ENCODE peak calls at places on chromosomes 4 and X, in four cellular contexts. One of them, this sample, is unnamed.

GRCh38 chr4:151712777-151713176 is 48.0 kb downstream of the GATB start:
- DNase-seq in ovary: no peak
- DNase-seq in fibroblast of lung: no peak
- DNase-seq in tibial artery: no peak
- DNase-seq in this sample: no peak

GRCh38 chrX:114344756-114345155 is 239.1 kb upstream of the HTR2C start:
- DNase-seq in ovary: no peak
- DNase-seq in fibroblast of lung: peak; percentile 50
- DNase-seq in tibial artery: no peak
- DNase-seq in this sample: peak; percentile 63

GRCh38 chr4:118177121-118177520 is 142.8 kb downstream of the NDST3 start:
- DNase-seq in ovary: no peak
- DNase-seq in fibroblast of lung: no peak
- DNase-seq in tibial artery: no peak
- DNase-seq in this sample: peak; percentile 35

GRCh38 chr4:161419822-161420221 is 744.0 kb downstream of the FSTL5 start:
- DNase-seq in ovary: no peak
- DNase-seq in fibroblast of lung: no peak
- DNase-seq in tibial artery: no peak
- DNase-seq in this sample: no peak

GRCh38 chr4:45477311-45477733 is 646.5 kb downstream of the GABRG1 start:
- DNase-seq in ovary: no peak
- DNase-seq in fibroblast of lung: no peak
- DNase-seq in tibial artery: no peak
- DNase-seq in this sample: no peak

GRCh38 chr4:149574973-149575372 is 240.7 kb downstream of the IQCM start:
- DNase-seq in ovary: no peak
- DNase-seq in fibroblast of lung: no peak
- DNase-seq in tibial artery: no peak
- DNase-seq in this sample: no peak

GRCh38 chr4:3145251-3145908 is 70.9 kb downstream of the HTT start:
- DNase-seq in ovary: no peak
- DNase-seq in fibroblast of lung: peak; percentile 60
- DNase-seq in tibial artery: no peak
- DNase-seq in this sample: peak; percentile 53

GRCh38 chr4:3388461-3389185 is 53.1 kb upstream of the HGFAC start:
- DNase-seq in ovary: peak; percentile 37
- DNase-seq in fibroblast of lung: peak; percentile 60
- DNase-seq in tibial artery: peak; percentile 81
- DNase-seq in this sample: peak; percentile 77

GRCh38 chr4:88989990-88990389 is 67.0 kb downstream of the FAM13A start:
- DNase-seq in ovary: no peak
- DNase-seq in fibroblast of lung: no peak
- DNase-seq in tibial artery: no peak
- DNase-seq in this sample: no peak

GRCh38 chr4:161486454-161486853 is 677.3 kb downstream of the FSTL5 start:
- DNase-seq in ovary: no peak
- DNase-seq in fibroblast of lung: no peak
- DNase-seq in tibial artery: no peak
- DNase-seq in this sample: no peak

GRCh38 chrX:121160987-121161386 is 113.6 kb downstream of the GLUD2 start:
- DNase-seq in ovary: no peak
- DNase-seq in fibroblast of lung: no peak
- DNase-seq in tibial artery: no peak
- DNase-seq in this sample: peak; percentile 65

GRCh38 chrX:24487576-24487975 is 22.5 kb downstream of the PDK3 start:
- DNase-seq in ovary: no peak
- DNase-seq in fibroblast of lung: no peak
- DNase-seq in tibial artery: no peak
- DNase-seq in this sample: no peak

GRCh38 chrX:8201896-8202331 is 30.8 kb upstream of the VCX2 start:
- DNase-seq in ovary: no peak
- DNase-seq in fibroblast of lung: peak; percentile 3
- DNase-seq in tibial artery: no peak
- DNase-seq in this sample: no peak

GRCh38 chr4:73573794-73574528 is 46.3 kb downstream of the RASSF6 start:
- DNase-seq in ovary: peak; percentile 66
- DNase-seq in fibroblast of lung: peak; percentile 93
- DNase-seq in tibial artery: no peak
- DNase-seq in this sample: peak; percentile 87

GRCh38 chr4:509374-509676 is 10.3 kb downstream of the PIGG start:
- DNase-seq in ovary: no peak
- DNase-seq in fibroblast of lung: no peak
- DNase-seq in tibial artery: no peak
- DNase-seq in this sample: no peak

GRCh38 chrX:150573702-150574101 is 5.3 kb downstream of the MTM1 start:
- DNase-seq in ovary: no peak
- DNase-seq in fibroblast of lung: no peak
- DNase-seq in tibial artery: no peak
- DNase-seq in this sample: no peak

GRCh38 chr4:148454835-148455234 is 12.6 kb upstream of the NR3C2 start:
- DNase-seq in ovary: no peak
- DNase-seq in fibroblast of lung: no peak
- DNase-seq in tibial artery: no peak
- DNase-seq in this sample: peak; percentile 43

GRCh38 chrX:139596068-139596467 is 65.5 kb downstream of the F9 start:
- DNase-seq in ovary: no peak
- DNase-seq in fibroblast of lung: no peak
- DNase-seq in tibial artery: no peak
- DNase-seq in this sample: no peak

GRCh38 chr4:153291562-153291961 is 52.9 kb upstream of the MND1 start:
- DNase-seq in ovary: no peak
- DNase-seq in fibroblast of lung: no peak
- DNase-seq in tibial artery: no peak
- DNase-seq in this sample: no peak

GRCh38 chrX:39705299-39705698 is 392.5 kb downstream of the BCOR start:
- DNase-seq in ovary: peak; percentile 84
- DNase-seq in fibroblast of lung: peak; percentile 87
- DNase-seq in tibial artery: peak; percentile 90
- DNase-seq in this sample: peak; percentile 91

GRCh38 chrX:2708601-2709200 is 17.6 kb downstream of the CD99 start:
- DNase-seq in ovary: no peak
- DNase-seq in fibroblast of lung: no peak
- DNase-seq in tibial artery: no peak
- DNase-seq in this sample: no peak

GRCh38 chr4:75432683-75433082 is 81.5 kb downstream of the RCHY1 start:
- DNase-seq in ovary: no peak
- DNase-seq in fibroblast of lung: no peak
- DNase-seq in tibial artery: no peak
- DNase-seq in this sample: peak; percentile 28

GRCh38 chr4:11821774-11822430 is 393.2 kb upstream of the HS3ST1 start:
- DNase-seq in ovary: no peak
- DNase-seq in fibroblast of lung: no peak
- DNase-seq in tibial artery: no peak
- DNase-seq in this sample: no peak

GRCh38 chr4:178174756-178175155 is 732.5 kb upstream of the AGA start:
- DNase-seq in ovary: no peak
- DNase-seq in fibroblast of lung: no peak
- DNase-seq in tibial artery: no peak
- DNase-seq in this sample: no peak

GRCh38 chrX:34956915-34957314 is 14.3 kb downstream of the FAM47B start:
- DNase-seq in ovary: no peak
- DNase-seq in fibroblast of lung: peak; percentile 42
- DNase-seq in tibial artery: no peak
- DNase-seq in this sample: peak; percentile 48

GRCh38 chrX:15501506-15501905 is 899 bp downstream of the BMX start:
- DNase-seq in ovary: no peak
- DNase-seq in fibroblast of lung: no peak
- DNase-seq in tibial artery: no peak
- DNase-seq in this sample: no peak

GRCh38 chr4:25949166-25949748 is 35.2 kb downstream of the SMIM20 start:
- DNase-seq in ovary: no peak
- DNase-seq in fibroblast of lung: peak; percentile 16
- DNase-seq in tibial artery: no peak
- DNase-seq in this sample: no peak

GRCh38 chrX:20269848-20270556 is 3.3 kb upstream of the RPS6KA3 start:
- DNase-seq in ovary: no peak
- DNase-seq in fibroblast of lung: no peak
- DNase-seq in tibial artery: no peak
- DNase-seq in this sample: no peak

GRCh38 chr4:152937535-152938236 is 1.6 kb downstream of the FHDC1 start:
- DNase-seq in ovary: peak; percentile 29
- DNase-seq in fibroblast of lung: peak; percentile 33
- DNase-seq in tibial artery: no peak
- DNase-seq in this sample: peak; percentile 40

GRCh38 chr4:66000500-66001117 is 330.3 kb upstream of the EPHA5 start:
- DNase-seq in ovary: no peak
- DNase-seq in fibroblast of lung: no peak
- DNase-seq in tibial artery: no peak
- DNase-seq in this sample: peak; percentile 38

GRCh38 chr4:118783887-118784286 is 52.0 kb downstream of the SEC24D start:
- DNase-seq in ovary: no peak
- DNase-seq in fibroblast of lung: peak; percentile 51
- DNase-seq in tibial artery: no peak
- DNase-seq in this sample: peak; percentile 82

GRCh38 chr4:97457253-97457652 is 686.0 kb downstream of the STPG2 start:
- DNase-seq in ovary: no peak
- DNase-seq in fibroblast of lung: no peak
- DNase-seq in tibial artery: no peak
- DNase-seq in this sample: no peak

GRCh38 chr4:37995299-37995821 is 35.2 kb downstream of the PTTG2 start:
- DNase-seq in ovary: no peak
- DNase-seq in fibroblast of lung: no peak
- DNase-seq in tibial artery: no peak
- DNase-seq in this sample: no peak

GRCh38 chr4:158313566-158313965 is 103.3 kb downstream of the TMEM144 start:
- DNase-seq in ovary: no peak
- DNase-seq in fibroblast of lung: no peak
- DNase-seq in tibial artery: no peak
- DNase-seq in this sample: peak; percentile 75

GRCh38 chr4:158314756-158315487 is 104.6 kb downstream of the TMEM144 start:
- DNase-seq in ovary: no peak
- DNase-seq in fibroblast of lung: peak; percentile 99
- DNase-seq in tibial artery: no peak
- DNase-seq in this sample: peak; percentile 98

GRCh38 chr4:158315706-158316105 is 105.4 kb downstream of the TMEM144 start:
- DNase-seq in ovary: no peak
- DNase-seq in fibroblast of lung: peak; percentile 85
- DNase-seq in tibial artery: no peak
- DNase-seq in this sample: peak; percentile 89

GRCh38 chr4:158319880-158320279 is 109.6 kb downstream of the TMEM144 start:
- DNase-seq in ovary: no peak
- DNase-seq in fibroblast of lung: no peak
- DNase-seq in tibial artery: no peak
- DNase-seq in this sample: no peak

DNA sequence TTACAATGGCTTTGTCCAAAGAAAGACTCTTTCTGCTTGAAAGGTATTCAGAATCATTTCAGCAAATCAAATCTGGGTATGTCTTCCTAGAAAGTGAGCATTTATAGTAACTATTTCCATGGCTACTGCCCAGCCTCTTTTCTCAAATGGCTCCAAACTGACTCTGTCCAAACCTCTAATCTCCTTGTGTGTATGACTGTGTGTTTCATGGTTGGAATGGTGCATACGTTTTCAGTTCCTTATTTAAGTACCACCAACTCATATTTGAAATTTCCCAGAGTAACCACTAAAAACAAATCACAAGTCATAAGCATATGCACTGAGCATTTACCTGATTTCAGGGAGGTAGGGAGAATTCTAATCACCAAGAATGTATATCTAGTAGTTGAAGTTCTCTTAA is 106.0 kb downstream of the TMEM144 start:
- DNase-seq in ovary: no peak
- DNase-seq in fibroblast of lung: no peak
- DNase-seq in tibial artery: no peak
- DNase-seq in this sample: peak; percentile 38
- TF ChIP-seq CTCF in ovary: no peak
- TF ChIP-seq CTCF in fibroblast of lung: no peak
- TF ChIP-seq CTCF in tibial artery: no peak
- TF ChIP-seq CTCF in this sample: no peak

DNA sequence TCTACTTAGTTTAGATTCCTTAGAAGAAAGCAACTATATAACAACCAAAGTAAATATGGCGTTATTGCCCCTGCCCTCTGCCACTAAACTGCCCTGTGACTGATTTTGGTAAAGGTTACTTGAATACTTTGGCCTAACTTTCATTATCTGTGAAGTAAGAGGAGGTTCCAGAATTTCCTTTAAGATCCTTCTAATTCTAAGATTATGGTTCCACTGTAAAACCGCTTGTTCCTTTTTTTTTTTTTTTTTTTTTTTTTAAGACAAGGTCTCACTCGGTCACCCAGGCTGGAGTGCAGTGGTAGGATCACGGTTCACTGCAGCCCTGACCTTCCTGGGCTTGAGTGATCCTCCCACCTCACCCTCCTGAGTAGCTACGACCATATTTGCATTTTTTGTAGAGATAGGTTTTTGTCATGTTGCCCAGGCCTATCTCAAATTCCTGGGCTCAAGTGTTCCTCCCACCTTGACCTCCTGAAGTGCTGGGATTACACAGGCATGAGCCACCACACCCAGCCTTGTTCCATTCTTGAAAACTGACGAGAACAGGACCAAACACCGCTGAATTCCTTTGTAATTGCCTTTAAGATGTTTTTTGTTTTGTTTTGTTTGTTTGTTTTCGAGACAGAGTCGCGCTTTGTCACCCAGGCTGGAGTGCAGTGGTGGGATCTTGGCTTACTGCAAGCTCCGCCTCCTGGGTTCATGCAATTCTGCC is 7.0 kb downstream of the PDS5A start:
- DNase-seq in ovary: no peak
- DNase-seq in fibroblast of lung: no peak
- DNase-seq in tibial artery: no peak
- DNase-seq in this sample: no peak
- H3K4me3 ChIP-seq in ovary: no peak overlapping the region
- H3K4me3 ChIP-seq in fibroblast of lung: no peak overlapping the region
- H3K4me3 ChIP-seq in tibial artery: no peak overlapping the region
- H3K4me3 ChIP-seq in this sample: no peak overlapping the region

DNA sequence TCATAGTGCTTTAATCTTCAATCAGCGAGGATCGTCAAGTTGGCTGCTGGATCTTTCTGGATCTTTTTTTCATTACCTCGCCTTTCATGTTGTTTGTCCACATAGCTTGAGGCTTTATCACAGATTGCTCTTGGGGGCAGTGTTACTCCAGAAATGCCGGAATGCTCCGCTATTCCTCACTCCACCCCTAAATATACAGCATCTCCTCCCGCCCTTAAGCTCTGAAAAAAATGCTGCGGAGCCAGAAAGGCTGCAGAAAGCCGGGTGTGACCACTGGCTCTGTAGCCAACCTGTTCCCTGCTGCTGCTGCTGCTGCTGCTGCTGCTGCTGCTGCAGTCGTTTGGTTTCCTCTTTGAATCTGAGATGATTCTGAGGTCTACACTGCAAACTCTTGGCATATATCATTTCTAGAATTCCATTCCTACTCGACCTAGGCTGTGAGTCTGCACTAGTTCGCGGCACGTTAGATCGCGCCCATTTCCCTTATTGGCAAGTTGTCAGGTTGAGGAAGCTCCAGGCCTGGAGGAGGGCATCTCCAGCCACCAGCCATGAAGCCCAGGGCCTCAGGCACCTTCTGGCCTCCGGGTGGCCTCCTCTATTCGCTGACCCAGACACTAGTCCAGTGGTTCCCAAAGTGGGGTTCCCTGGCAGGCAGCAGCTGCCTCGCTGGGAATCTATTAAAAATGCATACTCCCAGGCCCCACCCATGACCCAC is 34.2 kb downstream of the WDR13 start:
- DNase-seq in ovary: peak; percentile 82
- DNase-seq in fibroblast of lung: peak; percentile 94
- DNase-seq in tibial artery: peak; percentile 82
- DNase-seq in this sample: peak; percentile 90
- TF ChIP-seq CTCF in ovary: peak; percentile 48
- TF ChIP-seq CTCF in fibroblast of lung: peak; percentile 58
- TF ChIP-seq CTCF in tibial artery: peak; percentile 46
- TF ChIP-seq CTCF in this sample: peak; percentile 60

GRCh38 chr4:16483540-16483939 is 257.3 kb upstream of the TAPT1 start:
- DNase-seq in ovary: no peak
- DNase-seq in fibroblast of lung: no peak
- DNase-seq in tibial artery: no peak
- DNase-seq in this sample: no peak
- H3K4me3 ChIP-seq in ovary: no peak overlapping the region
- H3K4me3 ChIP-seq in fibroblast of lung: no peak overlapping the region
- H3K4me3 ChIP-seq in tibial artery: no peak overlapping the region
- H3K4me3 ChIP-seq in this sample: no peak overlapping the region